ENCODE peak calls at places on chromosomes 12 and 14, in nine cellular contexts. J is left ventricle myocardium inferior; X is SK-N-SH; V is A549; F is tibial nerve; W is ovary; G is RWPE2; Y is CD8-positive, alpha-beta T cell; A is body of pancreas. T is an unnamed sample.

GRCh38 chr12:120814203-120814902 is 88.7 kb downstream of the ACADS start:
- DNase-seq in X (no peak), F (no peak), G (no peak), V (no peak), A (no peak), J (no peak), Y (no peak), W (no peak), T (no peak)

GRCh38 chr12:117662620-117663395 is 301.4 kb upstream of the NOS1 start:
- DNase-seq in F (no peak), Y (no peak), V (no peak), W (no peak), G (no peak), A (no peak), J (no peak), X (no peak), T (no peak)

GRCh38 chr12:52949413-52950331 is 754 bp downstream of the KRT18 start:
- DNase-seq in F (no peak), A (peak; percentile 94), X (no peak), J (no peak), Y (no peak), W (no peak), V (peak; percentile 95), G (peak; percentile 93), T (no peak)

GRCh38 chr14:76175942-76176341 is 24.2 kb downstream of the GPATCH2L start:
- DNase-seq in G (no peak), F (no peak), X (no peak), V (no peak), A (no peak), W (no peak), J (no peak), Y (no peak), T (no peak)

GRCh38 chr14:37093364-37093763 is 79.0 kb downstream of the SLC25A21 start:
- DNase-seq in Y (no peak), W (no peak), A (no peak), J (no peak), X (no peak), G (no peak), F (no peak), V (no peak), T (no peak)

GRCh38 chr12:8780389-8780788 is 42.0 kb upstream of the A2ML1 start:
- DNase-seq in J (no peak), V (peak; percentile 58), F (no peak), X (peak; percentile 24), A (no peak), G (no peak), W (no peak), Y (no peak), T (no peak)

GRCh38 chr12:6542209-6543009 is 8.1 kb downstream of the GAPDH start:
- DNase-seq in Y (no peak), G (no peak), A (no peak), W (no peak), X (no peak), F (no peak), V (peak; percentile 60), J (no peak), T (no peak)

GRCh38 chr12:27434673-27435565 is 11.6 kb upstream of the SMCO2 start:
- DNase-seq in V (no peak), J (no peak), A (peak; percentile 17), F (no peak), Y (no peak), X (peak; percentile 54), G (no peak), W (no peak), T (peak; percentile 36)

GRCh38 chr12:46983959-46984833 is 95.2 kb upstream of the PCED1B start:
- DNase-seq in V (peak; percentile 76), G (no peak), W (no peak), Y (peak; percentile 49), A (peak; percentile 22), X (peak; percentile 27), J (no peak), F (no peak), T (no peak)

GRCh38 chr14:64213079-64213478 is 81.1 kb downstream of the ESR2 start:
- DNase-seq in W (no peak), Y (no peak), A (no peak), X (no peak), G (no peak), V (no peak), J (no peak), F (no peak), T (no peak)

GRCh38 chr12:87311206-87311605 is 718.0 kb downstream of the C12orf50 start:
- DNase-seq in G (no peak), Y (no peak), W (no peak), V (no peak), A (no peak), J (no peak), X (no peak), F (no peak), T (no peak)

GRCh38 chr12:4856556-4856955 is 53.1 kb upstream of the KCNA1 start:
- DNase-seq in Y (no peak), A (no peak), J (no peak), G (no peak), F (no peak), V (no peak), W (no peak), X (no peak), T (no peak)

GRCh38 chr12:19764408-19764807 is 325.1 kb downstream of the AEBP2 start:
- DNase-seq in Y (no peak), W (no peak), A (no peak), V (no peak), G (no peak), J (no peak), X (no peak), F (no peak), T (no peak)

GRCh38 chr14:32576088-32576795 is 247.1 kb downstream of the AKAP6 start:
- DNase-seq in A (peak; percentile 57), F (no peak), X (peak; percentile 58), G (no peak), J (no peak), W (peak; percentile 45), V (peak; percentile 55), Y (no peak), T (peak; percentile 53)

GRCh38 chr12:86091676-86092075 is 164.5 kb downstream of the MGAT4C start:
- DNase-seq in F (no peak), A (no peak), J (no peak), Y (no peak), G (no peak), W (no peak), V (no peak), X (no peak), T (no peak)

GRCh38 chr12:112020947-112021457 is 7.8 kb downstream of the ERP29 start:
- DNase-seq in Y (no peak), F (no peak), A (no peak), V (no peak), J (no peak), W (no peak), X (no peak), G (no peak), T (no peak)

GRCh38 chr12:112018571-112019237 is 5.5 kb downstream of the ERP29 start:
- DNase-seq in A (no peak), Y (no peak), J (no peak), G (no peak), F (no peak), W (no peak), X (no peak), V (no peak), T (no peak)

GRCh38 chr12:112013601-112014402 is 576 bp downstream of the ERP29 start:
- DNase-seq in Y (peak; percentile 72), F (no peak), G (peak; percentile 74), W (peak; percentile 66), J (peak; percentile 41), V (peak; percentile 89), X (peak; percentile 58), A (peak; percentile 80), T (peak; percentile 79)

GRCh38 chr12:112015938-112016337 is 2.7 kb downstream of the ERP29 start:
- DNase-seq in G (no peak), J (no peak), W (no peak), X (no peak), A (no peak), Y (no peak), V (no peak), F (no peak), T (no peak)

DNA sequence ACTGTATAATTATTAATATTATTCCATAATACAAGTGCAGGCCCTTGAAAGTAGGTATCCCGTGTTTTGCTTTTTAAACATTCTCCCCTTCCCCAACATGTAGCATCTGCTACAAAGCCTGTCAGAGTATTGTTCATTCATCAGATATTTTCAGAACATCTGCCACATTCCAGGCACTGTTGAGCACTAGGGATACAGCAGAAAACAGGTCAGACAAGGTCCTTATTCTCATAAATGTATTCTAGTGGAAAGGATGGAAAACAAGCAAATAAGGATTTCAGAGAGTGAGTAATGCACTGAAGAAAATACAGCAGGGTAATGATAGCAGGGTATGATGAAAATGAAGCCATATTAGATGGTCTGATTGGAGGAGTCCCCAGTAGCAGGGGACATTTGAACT is 3.8 kb downstream of the ERP29 start:
- DNase-seq in W (no peak), X (no peak), V (no peak), G (no peak), F (no peak), A (no peak), J (no peak), Y (no peak), T (no peak)
- H3K4me1 ChIP-seq in W (peaks cover 6% of the 10 kb centered on the region), X (peaks cover 16% of the 10 kb centered on the region), V (peaks cover 23% of the 10 kb centered on the region), G (peaks cover 18% of the 10 kb centered on the region), F (peaks cover 11% of the 10 kb centered on the region), A (peaks cover 21% of the 10 kb centered on the region), J (peaks cover 45% of the 10 kb centered on the region), Y (peaks cover 37% of the 10 kb centered on the region), T (peaks cover 4% of the 10 kb centered on the region)

GRCh38 chr12:11756523-11756922 is 107.0 kb downstream of the ETV6 start:
- DNase-seq in J (no peak), V (no peak), W (no peak), X (no peak), G (no peak), F (no peak), Y (no peak), A (no peak), T (no peak)
- H3K4me1 ChIP-seq in J (peaks cover 75% of the 10 kb centered on the region), V (peaks cover 7% of the 10 kb centered on the region), W (peaks cover 16% of the 10 kb centered on the region), X (peaks cover 10% of the 10 kb centered on the region), G (no peaks in the 10 kb centered on the region), F (peaks cover 11% of the 10 kb centered on the region), Y (no peaks in the 10 kb centered on the region), A (peaks cover 23% of the 10 kb centered on the region), T (peaks cover 11% of the 10 kb centered on the region)

DNA sequence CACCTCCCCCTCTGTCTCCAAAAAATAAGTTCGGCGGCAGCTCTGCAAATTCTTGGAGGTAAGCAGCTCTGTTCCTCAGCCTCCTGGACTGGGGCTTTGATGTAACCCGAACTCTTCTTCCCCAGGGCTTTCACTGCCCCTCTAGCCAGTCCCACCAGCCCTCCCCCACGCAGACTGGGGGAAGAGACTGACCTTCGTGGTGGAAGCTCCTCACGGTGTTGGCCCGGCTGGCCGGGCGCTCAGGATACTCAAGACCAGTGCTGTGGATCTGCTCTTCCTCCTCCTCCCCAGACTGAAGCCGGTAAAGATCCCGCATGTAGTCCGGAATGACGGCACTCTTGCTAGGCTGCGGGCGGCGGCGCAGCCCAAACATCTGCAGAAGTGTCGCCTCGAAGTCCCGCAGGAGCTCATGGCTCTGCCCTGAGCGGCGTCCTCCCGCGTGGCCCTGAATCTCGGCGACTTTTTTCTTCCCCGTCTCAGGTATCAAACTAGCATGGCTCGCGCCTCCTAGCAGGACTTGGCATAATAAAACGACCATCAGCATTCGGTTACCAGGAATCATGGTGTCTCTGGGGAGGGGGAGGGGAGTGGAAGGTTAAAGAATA is 4.9 kb downstream of the BMP4 start:
- DNase-seq in G (no peak), X (no peak), J (peak; percentile 14), F (no peak), V (no peak), A (no peak), W (peak; percentile 39), Y (no peak), T (peak; percentile 56)
- H3K4me1 ChIP-seq in G (no peaks in the 10 kb centered on the region), X (no peaks in the 10 kb centered on the region), J (peaks cover 67% of the 10 kb centered on the region), F (peaks cover 16% of the 10 kb centered on the region), V (peaks cover 5% of the 10 kb centered on the region), A (peaks cover 49% of the 10 kb centered on the region), W (peaks cover 4% of the 10 kb centered on the region), Y (peaks cover 24% of the 10 kb centered on the region), T (no peaks in the 10 kb centered on the region)

GRCh38 chr14:73780896-73781295 is 66.7 kb upstream of the PNMA1 start:
- DNase-seq in X (no peak), W (no peak), J (no peak), G (no peak), V (no peak), A (no peak), Y (no peak), F (no peak), T (no peak)
- H3K4me1 ChIP-seq in X (peaks cover 20% of the 10 kb centered on the region), W (peaks cover 31% of the 10 kb centered on the region), J (peaks cover 90% of the 10 kb centered on the region), G (peaks cover 17% of the 10 kb centered on the region), V (peaks cover 25% of the 10 kb centered on the region), A (peaks cover 44% of the 10 kb centered on the region), Y (peaks cover 60% of the 10 kb centered on the region), F (peaks cover 41% of the 10 kb centered on the region), T (peaks cover 41% of the 10 kb centered on the region)

T was measured in right cardiac atrium.